ENCODE peak calls at places on chromosomes 3 and 15, in six cellular contexts. V is mammary epithelial cell, W is Panc1, H is keratinocyte, M is left lung, S is body of pancreas. P is an unnamed sample.

GRCh38 chr3:118772036-118773030 is 262.3 kb downstream of the IGSF11 start:
- DNase-seq in V (peak), W (no peak), H (no peak), M (no peak), S (no peak), P (no peak)

GRCh38 chr3:61650276-61650675 is 88.9 kb downstream of the PTPRG start:
- DNase-seq in V (peak), W (no peak), H (no peak), M (no peak), S (peak), P (no peak)

GRCh38 chr3:42052867-42053351 is 38.2 kb upstream of the TRAK1 start:
- DNase-seq in V (no peak), W (no peak), H (no peak), M (no peak), S (no peak), P (no peak)

GRCh38 chr3:114756506-114757279 is 390.4 kb downstream of the ZBTB20 start:
- DNase-seq in V (peak), W (no peak), H (no peak), M (no peak), S (peak), P (no peak)

GRCh38 chr3:123151251-123151705 is 50.5 kb upstream of the SEC22A start:
- DNase-seq in V (no peak), W (no peak), H (no peak), M (no peak), S (no peak), P (no peak)

GRCh38 chr15:69718916-69719315 is 266.3 kb downstream of the RPLP1 start:
- DNase-seq in V (no peak), W (no peak), H (no peak), M (peak), S (no peak), P (no peak)

GRCh38 chr15:58393196-58393790 is 38.5 kb upstream of the LIPC start:
- DNase-seq in V (no peak), W (no peak), H (no peak), M (no peak), S (no peak), P (no peak)

GRCh38 chr3:149657458-149657795 is 398 bp downstream of the WWTR1 start:
- DNase-seq in V (no peak), W (no peak), H (no peak), M (peak), S (peak), P (no peak)

GRCh38 chr3:172102883-172103310 is 63.5 kb downstream of the FNDC3B start:
- DNase-seq in V (peak), W (no peak), H (no peak), M (no peak), S (no peak), P (no peak)

GRCh38 chr3:105656607-105657504 is 212.0 kb downstream of the CBLB start:
- DNase-seq in V (no peak), W (no peak), H (no peak), M (no peak), S (no peak), P (no peak)

GRCh38 chr15:80982839-80983238 is 6.8 kb downstream of the MESD start:
- DNase-seq in V (no peak), W (no peak), H (no peak), M (no peak), S (no peak), P (no peak)

GRCh38 chr15:80985976-80986375 is 3.6 kb downstream of the MESD start:
- DNase-seq in V (no peak), W (no peak), H (no peak), M (no peak), S (no peak), P (no peak)

GRCh38 chr15:80982205-80982604 is 7.4 kb downstream of the MESD start:
- DNase-seq in V (no peak), W (no peak), H (no peak), M (no peak), S (no peak), P (no peak)

GRCh38 chr15:80986487-80986886 is 3.1 kb downstream of the MESD start:
- DNase-seq in V (no peak), W (no peak), H (no peak), M (no peak), S (no peak), P (no peak)

GRCh38 chr15:80984856-80985255 is 4.8 kb downstream of the MESD start:
- DNase-seq in V (peak), W (no peak), H (no peak), M (no peak), S (no peak), P (no peak)
- H3K27ac ChIP-seq in V (peak), W (no peak), H (peak), M (peak), S (no peak), P (no peak)

GRCh38 chr3:72048873-72049272 is 263.9 kb upstream of the PROK2 start:
- DNase-seq in V (no peak), W (no peak), H (no peak), M (no peak), S (no peak), P (no peak)

GRCh38 chr3:72044231-72044935 is 259.4 kb upstream of the PROK2 start:
- DNase-seq in V (no peak), W (no peak), H (no peak), M (no peak), S (no peak), P (no peak)

GRCh38 chr3:72050048-72050632 is 265.2 kb upstream of the PROK2 start:
- DNase-seq in V (no peak), W (no peak), H (no peak), M (no peak), S (no peak), P (no peak)

GRCh38 chr3:72049300-72049699 is 264.4 kb upstream of the PROK2 start:
- DNase-seq in V (no peak), W (no peak), H (no peak), M (no peak), S (no peak), P (no peak)

GRCh38 chr3:72047472-72047871 is 262.5 kb upstream of the PROK2 start:
- DNase-seq in V (peak), W (no peak), H (no peak), M (no peak), S (no peak), P (no peak)
- H3K27ac ChIP-seq in V (no peak), W (no peak), H (no peak), M (no peak), S (no peak), P (no peak)

GRCh38 chr3:50617096-50617791 is at the start of gene MAPKAPK3:
- DNase-seq in V (no peak), W (no peak), H (no peak), M (no peak), S (peak), P (no peak)

GRCh38 chr3:50620420-50620819 is 3.5 kb downstream of the MAPKAPK3 start:
- DNase-seq in V (no peak), W (no peak), H (no peak), M (no peak), S (no peak), P (no peak)

GRCh38 chr3:50616003-50616769 is 765 bp upstream of the MAPKAPK3 start:
- DNase-seq in V (peak), W (peak), H (no peak), M (peak), S (peak), P (peak)

GRCh38 chr3:50616770-50617095 is 218 bp upstream of the MAPKAPK3 start:
- DNase-seq in V (peak), W (no peak), H (no peak), M (peak), S (peak), P (peak)

DNA sequence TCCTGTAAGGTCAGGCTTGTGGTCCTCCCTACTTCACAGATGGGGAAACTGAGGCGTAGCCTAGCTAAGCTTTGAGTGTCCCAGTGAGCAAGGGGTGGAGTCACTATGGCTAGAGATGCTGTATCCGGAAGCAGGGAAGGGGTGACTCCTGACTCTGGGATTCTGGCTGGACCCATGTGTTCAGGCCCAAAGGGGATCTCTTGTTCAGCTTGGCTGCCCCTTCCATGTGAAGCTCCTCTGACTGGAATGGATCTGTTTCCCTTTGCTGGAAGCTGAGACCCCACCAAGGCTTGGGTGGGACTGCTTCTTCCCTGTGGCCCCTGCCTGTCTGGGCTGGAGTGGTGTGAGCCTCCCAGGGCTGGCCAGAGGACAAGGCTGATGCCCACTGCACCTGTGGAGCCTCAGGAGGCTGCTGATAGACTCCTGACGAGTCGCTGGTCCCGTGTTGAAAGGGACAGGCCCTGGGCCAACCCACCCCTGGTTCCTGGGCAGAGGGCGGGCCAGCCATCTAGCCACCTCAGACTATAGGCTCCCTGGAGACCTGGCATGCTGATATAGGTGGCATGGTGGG is 1.0 kb downstream of the MAPKAPK3 start:
- DNase-seq in V (no peak), W (no peak), H (no peak), M (no peak), S (no peak), P (no peak)
- H3K27ac ChIP-seq in V (peak), W (no peak), H (peak), M (peak), S (peak), P (peak)

DNA sequence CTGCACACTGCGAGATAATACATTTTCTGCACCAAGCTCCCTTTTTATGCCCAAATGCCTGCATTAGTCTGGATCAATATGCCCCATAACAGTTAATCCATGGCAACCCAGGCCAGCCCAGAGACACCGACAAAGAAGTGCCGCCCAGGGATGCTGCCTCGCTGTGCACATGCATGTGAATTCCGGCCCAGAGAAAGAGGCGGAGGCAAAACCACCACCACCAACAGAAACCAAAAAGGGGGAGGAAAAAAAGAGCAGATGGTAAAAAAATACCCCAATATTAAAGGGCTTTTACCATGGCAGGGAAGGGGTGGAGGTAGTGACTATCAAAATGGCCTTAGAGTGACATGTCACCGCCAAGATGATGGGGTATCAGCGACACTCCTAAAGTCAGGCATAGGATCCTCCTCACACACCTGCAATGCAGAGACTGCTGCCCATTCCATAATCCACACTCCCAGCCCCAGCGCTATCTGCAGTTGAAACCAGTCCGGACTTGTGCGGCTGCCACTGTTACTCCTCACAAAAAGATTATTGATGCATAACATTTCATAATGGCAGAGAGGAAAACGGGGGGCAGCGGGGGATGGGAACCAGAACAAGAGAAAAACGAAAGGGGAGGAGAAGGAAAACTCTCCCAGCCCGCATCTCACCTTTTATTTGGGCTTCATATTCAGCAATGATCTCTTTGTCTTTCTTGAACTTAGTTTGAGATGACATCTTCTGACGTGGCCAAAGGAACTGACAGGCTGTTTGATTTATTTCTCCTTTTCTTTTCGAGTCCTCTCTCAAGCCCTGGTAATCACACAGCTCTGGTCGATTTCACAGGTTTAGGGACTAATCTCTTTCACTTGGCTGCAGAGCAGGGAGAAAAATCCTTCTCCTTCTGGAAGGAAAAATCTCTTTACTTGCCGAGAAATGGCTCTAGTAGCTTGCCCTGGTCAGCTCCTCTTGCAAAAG is 934 bp downstream of the SRGAP3 start:
- DNase-seq in V (peak), W (no peak), H (no peak), M (no peak), S (no peak), P (no peak)
- H3K27ac ChIP-seq in V (peak), W (no peak), H (peak), M (no peak), S (no peak), P (no peak)

GRCh38 chr3:174158674-174159073 is 700.5 kb upstream of the NAALADL2 start:
- DNase-seq in V (no peak), W (no peak), H (no peak), M (no peak), S (no peak), P (no peak)

GRCh38 chr3:174159629-174160028 is 699.5 kb upstream of the NAALADL2 start:
- DNase-seq in V (no peak), W (no peak), H (no peak), M (no peak), S (no peak), P (no peak)

GRCh38 chr3:174156200-174156599 is 702.9 kb upstream of the NAALADL2 start:
- DNase-seq in V (no peak), W (no peak), H (no peak), M (no peak), S (no peak), P (no peak)

DNA sequence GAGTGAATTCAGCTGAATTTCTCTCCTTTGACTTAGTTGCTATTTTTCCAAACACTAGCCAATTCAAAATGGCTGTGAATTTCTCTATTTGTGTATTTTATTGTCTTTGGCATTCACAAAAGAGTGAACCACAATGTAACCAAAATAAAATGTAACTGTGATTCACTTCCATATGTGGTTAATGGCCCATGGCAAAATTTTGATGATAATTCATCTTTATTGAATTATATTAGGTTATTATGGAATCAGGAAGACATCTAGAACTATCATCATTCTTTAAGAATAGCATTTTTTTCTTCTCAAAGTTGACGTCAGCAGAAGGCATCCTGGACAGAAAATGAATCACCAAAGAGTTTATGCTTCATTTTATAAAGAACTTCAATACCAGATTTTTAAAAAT is 705.3 kb upstream of the NAALADL2 start:
- DNase-seq in V (no peak), W (no peak), H (no peak), M (no peak), S (no peak), P (no peak)
- H3K27ac ChIP-seq in V (no peak), W (no peak), H (no peak), M (no peak), S (no peak), P (no peak)

GRCh38 chr3:100076544-100077529 is 37.5 kb downstream of the FILIP1L start:
- DNase-seq in V (no peak), W (no peak), H (no peak), M (no peak), S (no peak), P (no peak)
- H3K27ac ChIP-seq in V (no peak), W (no peak), H (no peak), M (peak), S (no peak), P (no peak)

GRCh38 chr15:89900849-89901248 is 7.1 kb upstream of the AP3S2 start:
- DNase-seq in V (no peak), W (no peak), H (no peak), M (no peak), S (no peak), P (no peak)
- H3K27ac ChIP-seq in V (no peak), W (no peak), H (no peak), M (no peak), S (no peak), P (no peak)